ENCODE peak calls at places on chromosome 19, in seven cellular contexts. W, F, T, S, X, C and G are unnamed samples.

GRCh38 chr19:50646074-50646807 is 3.0 kb upstream of the C19orf81 start:
- DNase-seq in W (peak; percentile 54), F (no peak), T (peak; percentile 26), S (no peak), X (no peak), C (no peak), G (no peak)

GRCh38 chr19:10881403-10882107 is 10.2 kb downstream of the CARM1 start:
- DNase-seq in W (no peak), F (no peak), T (no peak), S (no peak), X (no peak), C (no peak), G (no peak)

GRCh38 chr19:54654447-54655321 is 8.1 kb upstream of the LILRB4 start:
- DNase-seq in W (no peak), F (no peak), T (no peak), S (no peak), X (no peak), C (no peak), G (no peak)

GRCh38 chr19:55165952-55166529 is 372 bp downstream of the DNAAF3 start:
- DNase-seq in W (peak; percentile 56), F (no peak), T (peak; percentile 78), S (no peak), X (no peak), C (no peak), G (peak; percentile 43)

GRCh38 chr19:30450101-30450500 is 77.9 kb downstream of the ZNF536 start:
- DNase-seq in W (no peak), F (no peak), T (peak; percentile 27), S (no peak), X (no peak), C (no peak), G (no peak)

GRCh38 chr19:55519461-55520311 is 17.2 kb downstream of the SBK2 start:
- DNase-seq in W (peak; percentile 98), F (peak; percentile 71), T (peak; percentile 70), S (no peak), X (no peak), C (no peak), G (no peak)

GRCh38 chr19:49779731-49780578 is 13.2 kb downstream of the AP2A1 start:
- DNase-seq in W (no peak), F (no peak), T (no peak), S (no peak), X (no peak), C (no peak), G (no peak)

GRCh38 chr19:10292789-10293636 is 3.3 kb downstream of the ICAM5 start:
- DNase-seq in W (no peak), F (no peak), T (no peak), S (no peak), X (no peak), C (no peak), G (no peak)

GRCh38 chr19:36128392-36128736 is 11.5 kb upstream of the CAPNS1 start:
- DNase-seq in W (no peak), F (no peak), T (no peak), S (no peak), X (no peak), C (no peak), G (peak; percentile 45)

GRCh38 chr19:32196690-32197420 is 148.6 kb upstream of the ZNF507 start:
- DNase-seq in W (no peak), F (no peak), T (no peak), S (no peak), X (no peak), C (peak; percentile 32), G (no peak)

DNA sequence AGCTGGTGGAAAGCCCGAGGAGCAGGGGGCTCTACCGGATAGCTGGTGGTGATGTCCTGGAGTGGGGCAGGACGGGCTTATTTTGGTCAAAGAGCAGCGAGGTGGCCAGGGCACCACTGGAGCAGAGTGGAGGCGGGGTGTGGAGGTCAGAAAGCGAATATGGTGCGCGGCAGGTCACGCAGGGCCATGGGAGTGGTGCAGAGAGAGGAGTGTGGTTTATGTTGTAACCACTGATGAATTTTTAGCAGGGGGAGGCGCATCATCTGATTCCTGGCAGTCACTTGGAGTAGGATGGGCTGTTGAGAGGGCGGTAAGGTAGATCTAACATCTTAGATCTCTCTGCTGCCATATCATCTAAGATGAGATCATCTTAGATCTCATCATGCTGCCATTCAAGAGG is 1.4 kb upstream of the ZNF414 start:
- DNase-seq in W (no peak), F (no peak), T (no peak), S (no peak), X (no peak), C (no peak), G (no peak)
- H3K27ac ChIP-seq in W (no peak overlapping the region), F (no peak overlapping the region), T (no peak overlapping the region), S (peak overlapping the region; percentile 99), X (no peak overlapping the region), C (no peak overlapping the region), G (no peak overlapping the region)

GRCh38 chr19:4389064-4389375 is 11.3 kb downstream of the SH3GL1 start:
- DNase-seq in W (no peak), F (no peak), T (no peak), S (no peak), X (no peak), C (no peak), G (no peak)

GRCh38 chr19:4386038-4386782 is 14.1 kb downstream of the SH3GL1 start:
- DNase-seq in W (peak; percentile 53), F (no peak), T (no peak), S (no peak), X (no peak), C (no peak), G (no peak)

GRCh38 chr19:4389511-4390016 is 10.8 kb downstream of the SH3GL1 start:
- DNase-seq in W (no peak), F (no peak), T (no peak), S (no peak), X (no peak), C (peak; percentile 65), G (no peak)

GRCh38 chr19:4388171-4389063 is 11.9 kb downstream of the SH3GL1 start:
- DNase-seq in W (no peak), F (no peak), T (no peak), S (no peak), X (no peak), C (peak; percentile 77), G (peak; percentile 29)

DNA sequence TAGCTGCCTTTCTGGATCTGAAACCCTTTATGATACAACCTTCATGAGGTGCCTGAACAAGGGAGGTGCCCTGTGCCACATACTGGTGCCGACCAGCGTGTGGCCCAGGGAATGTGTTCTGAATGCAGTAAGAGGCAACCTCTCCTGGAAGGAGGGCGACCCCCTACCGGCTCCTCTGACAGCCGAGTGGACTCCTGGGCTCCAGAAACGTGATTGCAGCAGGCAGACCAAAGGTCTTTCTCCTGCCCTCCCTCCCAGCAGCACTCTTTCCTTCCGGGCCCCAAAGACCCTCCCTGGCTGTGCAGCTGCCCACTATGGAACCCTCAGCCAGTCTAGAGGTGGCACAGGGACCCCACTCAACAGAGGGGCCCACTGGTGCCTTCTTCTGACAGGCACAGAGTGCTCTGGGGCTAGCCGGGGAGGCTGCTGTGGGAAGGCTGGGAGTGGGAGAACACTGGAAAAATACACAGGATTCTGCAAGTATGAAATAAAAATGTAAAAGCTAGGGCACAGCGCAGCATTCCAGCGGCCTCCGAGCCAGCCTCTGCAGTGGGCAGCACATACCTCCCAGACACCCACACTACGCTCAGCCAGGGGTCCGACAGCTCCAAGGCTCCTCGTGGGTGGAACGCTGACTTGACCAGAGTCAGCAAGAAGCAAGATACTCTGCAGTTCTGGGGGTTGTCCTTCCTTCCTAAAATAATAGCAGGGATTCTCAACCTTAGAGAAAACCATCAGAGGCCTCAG is 14.9 kb downstream of the SH3GL1 start:
- DNase-seq in W (no peak), F (no peak), T (no peak), S (no peak), X (no peak), C (no peak), G (no peak)
- H3K27ac ChIP-seq in W (peak overlapping the region; percentile 16), F (peak overlapping the region; percentile 65), T (no peak overlapping the region), S (no peak overlapping the region), X (no peak overlapping the region), C (no peak overlapping the region), G (peak overlapping the region; percentile 31)

GRCh38 chr19:46716672-46717033 is 261 bp downstream of the PRKD2 start:
- DNase-seq in W (no peak), F (no peak), T (no peak), S (no peak), X (no peak), C (no peak), G (no peak)
- H3K27ac ChIP-seq in W (peak overlapping the region; percentile 87), F (peak overlapping the region; percentile 21), T (peak overlapping the region; percentile 78), S (peak overlapping the region; percentile 89), X (peak overlapping the region; percentile 92), C (peak overlapping the region; percentile 87), G (peak overlapping the region; percentile 64)

DNA sequence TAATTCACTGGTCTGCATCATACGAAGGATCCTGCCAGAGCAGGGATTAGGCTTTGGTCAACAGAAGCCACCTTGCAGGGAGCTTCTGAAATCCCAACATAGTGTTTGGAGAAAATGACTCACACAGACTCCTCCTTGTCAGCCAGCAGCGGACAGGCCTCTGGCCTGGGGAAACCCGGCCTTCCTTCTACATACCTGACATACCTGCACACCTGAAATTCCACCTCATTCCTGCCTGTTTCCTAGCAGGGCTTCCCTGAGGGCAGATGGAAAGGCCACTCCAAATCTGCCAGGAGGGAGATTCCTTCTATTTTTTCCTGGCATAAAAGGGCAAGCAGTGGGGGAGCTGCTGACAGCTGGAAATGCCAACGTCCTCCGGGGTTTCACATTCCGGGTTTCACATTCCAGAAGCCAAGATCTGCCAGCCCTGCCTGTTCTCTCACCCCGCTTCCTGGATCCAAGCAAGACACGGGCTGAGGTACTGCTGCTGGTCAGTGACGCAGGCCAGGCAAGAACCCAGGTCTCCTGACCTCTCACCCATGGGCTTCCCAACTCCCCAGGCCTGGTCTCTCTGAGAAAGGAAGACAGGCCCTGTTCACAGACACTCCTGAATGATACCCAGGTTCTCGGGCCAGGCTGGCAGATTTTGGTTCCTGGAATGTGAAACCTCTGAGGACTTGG is 18.2 kb upstream of the IGFL1 start:
- DNase-seq in W (no peak), F (no peak), T (no peak), S (peak; percentile 48), X (no peak), C (no peak), G (no peak)
- H3K27ac ChIP-seq in W (no peak overlapping the region), F (no peak overlapping the region), T (no peak overlapping the region), S (peak overlapping the region; percentile 57), X (peak overlapping the region; percentile 67), C (no peak overlapping the region), G (no peak overlapping the region)

GRCh38 chr19:13849277-13849676 is 27.7 kb upstream of the NANOS3 start:
- DNase-seq in W (no peak), F (no peak), T (no peak), S (no peak), X (no peak), C (peak; percentile 72), G (no peak)
- H3K27ac ChIP-seq in W (peak overlapping the region; percentile 8), F (peak overlapping the region; percentile 22), T (peak overlapping the region; percentile 49), S (peak overlapping the region; percentile 98), X (peak overlapping the region; percentile 100), C (peak overlapping the region; percentile 99), G (peak overlapping the region; percentile 45)

GRCh38 chr19:38656171-38656981 is 8.9 kb downstream of the ACTN4 start:
- DNase-seq in W (peak; percentile 63), F (no peak), T (peak; percentile 68), S (no peak), X (no peak), C (no peak), G (peak; percentile 18)

GRCh38 chr19:38655148-38655824 is 7.8 kb downstream of the ACTN4 start:
- DNase-seq in W (peak; percentile 54), F (no peak), T (no peak), S (no peak), X (no peak), C (no peak), G (no peak)

GRCh38 chr19:38658462-38659306 is 11.2 kb downstream of the ACTN4 start:
- DNase-seq in W (peak; percentile 100), F (peak; percentile 98), T (peak; percentile 100), S (no peak), X (no peak), C (peak; percentile 82), G (no peak)

GRCh38 chr19:38660724-38661123 is 13.3 kb downstream of the ACTN4 start:
- DNase-seq in W (no peak), F (no peak), T (no peak), S (no peak), X (no peak), C (no peak), G (no peak)

GRCh38 chr19:38657633-38658222 is 10.3 kb downstream of the ACTN4 start:
- DNase-seq in W (peak; percentile 89), F (no peak), T (peak; percentile 56), S (no peak), X (no peak), C (no peak), G (no peak)
- H3K27ac ChIP-seq in W (peak overlapping the region; percentile 98), F (peak overlapping the region; percentile 95), T (peak overlapping the region; percentile 88), S (peak overlapping the region; percentile 86), X (peak overlapping the region; percentile 97), C (peak overlapping the region; percentile 94), G (peak overlapping the region; percentile 80)